ENCODE peak calls at places on chromosomes 2 and 18, in five cellular contexts. I is transverse colon; M is Jurkat, Clone E6-1; R is BJ; Z is fibroblast of lung. D is an unnamed sample.

GRCh38 chr2:234954551-234954992 is 2.8 kb downstream of the SH3BP4 start:
- DNase-seq in M (no peak), Z (no peak), I (no peak), R (no peak), D (peak; percentile 34)

GRCh38 chr18:50126466-50126865 is 68.5 kb downstream of the MYO5B start:
- DNase-seq in I (no peak), Z (no peak), R (no peak), M (no peak), D (no peak)

GRCh38 chr2:18771212-18771611 is 181.8 kb upstream of the NT5C1B start:
- DNase-seq in R (no peak), Z (no peak), M (no peak), I (no peak), D (no peak)

GRCh38 chr2:188734688-188735087 is 239.5 kb upstream of the COL3A1 start:
- DNase-seq in I (no peak), R (no peak), Z (peak; percentile 3), M (no peak), D (no peak)

GRCh38 chr2:70511986-70512729 is 41.5 kb downstream of the TGFA start:
- DNase-seq in R (no peak), M (no peak), I (peak; percentile 70), Z (no peak), D (no peak)

GRCh38 chr2:78061301-78061700 is 539.1 kb upstream of the LRRTM4 start:
- DNase-seq in I (no peak), Z (no peak), M (no peak), R (no peak), D (no peak)

GRCh38 chr2:129936334-129936934 is 43.0 kb upstream of the RAB6C start:
- DNase-seq in Z (peak; percentile 51), M (no peak), R (no peak), I (peak; percentile 52), D (no peak)

GRCh38 chr2:25618676-25619075 is 54.7 kb downstream of the DTNB start:
- DNase-seq in R (peak; percentile 33), M (no peak), I (no peak), Z (peak; percentile 51), D (peak; percentile 72)

GRCh38 chr2:239598732-239599090 is 197.9 kb upstream of the HDAC4 start:
- DNase-seq in I (no peak), R (no peak), M (no peak), Z (no peak), D (no peak)

GRCh38 chr2:105417789-105418475 is 19.1 kb upstream of the FHL2 start:
- DNase-seq in I (no peak), Z (peak; percentile 63), M (no peak), R (no peak), D (peak; percentile 46)

GRCh38 chr2:7427293-7428060 is 510.3 kb downstream of the RNF144A start:
- DNase-seq in Z (peak; percentile 72), M (peak; percentile 48), I (no peak), R (no peak), D (peak; percentile 76)

GRCh38 chr2:127025357-127026062 is 81.4 kb downstream of the BIN1 start:
- DNase-seq in R (peak; percentile 44), Z (peak; percentile 83), I (peak; percentile 78), M (peak; percentile 75), D (peak; percentile 87)

GRCh38 chr2:38375711-38376345 is 1.2 kb downstream of the ATL2 start:
- DNase-seq in R (no peak), I (no peak), M (no peak), Z (peak; percentile 47), D (no peak)

GRCh38 chr2:113080134-113080533 is 12.4 kb downstream of the IL1F10 start:
- DNase-seq in Z (peak; percentile 20), R (no peak), I (peak; percentile 11), M (no peak), D (peak; percentile 51)

GRCh38 chr2:130344578-130344977 is 1.9 kb downstream of the IMP4 start:
- DNase-seq in I (no peak), R (no peak), Z (no peak), M (no peak), D (no peak)

GRCh38 chr18:56835331-56835730 is 184.2 kb downstream of the WDR7 start:
- DNase-seq in I (no peak), M (no peak), Z (no peak), R (no peak), D (peak; percentile 14)

GRCh38 chr2:20562540-20563225 is 88.2 kb downstream of the HS1BP3 start:
- DNase-seq in M (no peak), R (no peak), Z (no peak), I (no peak), D (no peak)

GRCh38 chr18:58076052-58076451 is 32.0 kb downstream of the NEDD4L start:
- DNase-seq in I (no peak), Z (peak; percentile 32), R (no peak), M (no peak), D (no peak)

GRCh38 chr2:57936216-57936615 is 110.4 kb upstream of the VRK2 start:
- DNase-seq in Z (peak; percentile 3), I (no peak), M (no peak), R (peak; percentile 8), D (peak; percentile 24)

GRCh38 chr18:58351776-58352175 is 277.1 kb downstream of the ALPK2 start:
- DNase-seq in I (no peak), M (no peak), Z (no peak), R (no peak), D (no peak)

GRCh38 chr2:143607446-143608110 is 478.4 kb downstream of the ARHGAP15 start:
- DNase-seq in M (no peak), I (no peak), Z (peak; percentile 31), R (no peak), D (peak; percentile 37)

DNA sequence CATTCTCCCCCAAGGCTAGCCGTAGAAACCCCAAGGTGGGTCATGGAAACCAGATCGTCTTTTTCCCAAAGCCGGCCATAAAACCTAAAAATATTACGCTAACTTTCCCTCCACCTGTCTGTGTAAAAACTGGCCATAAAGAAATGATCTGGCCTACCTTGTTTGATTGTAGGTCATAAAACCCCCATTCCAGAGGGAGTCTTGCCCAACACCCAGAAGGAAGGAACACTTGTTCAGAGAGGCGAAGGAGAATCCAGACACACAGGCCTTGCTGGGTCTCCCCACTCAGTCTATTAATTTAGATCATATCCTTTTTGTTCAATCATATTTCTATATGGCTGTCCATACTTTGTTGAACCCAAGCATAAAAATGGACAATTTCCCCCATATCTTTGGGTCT is 344.7 kb downstream of the HRH4 start:
- DNase-seq in Z (no peak), I (peak; percentile 46), R (no peak), M (no peak), D (no peak)
- H3K4me3 ChIP-seq in Z (no peak overlapping the region), I (no peak overlapping the region), R (no peak overlapping the region), M (no peak overlapping the region), D (no peak overlapping the region)

DNA sequence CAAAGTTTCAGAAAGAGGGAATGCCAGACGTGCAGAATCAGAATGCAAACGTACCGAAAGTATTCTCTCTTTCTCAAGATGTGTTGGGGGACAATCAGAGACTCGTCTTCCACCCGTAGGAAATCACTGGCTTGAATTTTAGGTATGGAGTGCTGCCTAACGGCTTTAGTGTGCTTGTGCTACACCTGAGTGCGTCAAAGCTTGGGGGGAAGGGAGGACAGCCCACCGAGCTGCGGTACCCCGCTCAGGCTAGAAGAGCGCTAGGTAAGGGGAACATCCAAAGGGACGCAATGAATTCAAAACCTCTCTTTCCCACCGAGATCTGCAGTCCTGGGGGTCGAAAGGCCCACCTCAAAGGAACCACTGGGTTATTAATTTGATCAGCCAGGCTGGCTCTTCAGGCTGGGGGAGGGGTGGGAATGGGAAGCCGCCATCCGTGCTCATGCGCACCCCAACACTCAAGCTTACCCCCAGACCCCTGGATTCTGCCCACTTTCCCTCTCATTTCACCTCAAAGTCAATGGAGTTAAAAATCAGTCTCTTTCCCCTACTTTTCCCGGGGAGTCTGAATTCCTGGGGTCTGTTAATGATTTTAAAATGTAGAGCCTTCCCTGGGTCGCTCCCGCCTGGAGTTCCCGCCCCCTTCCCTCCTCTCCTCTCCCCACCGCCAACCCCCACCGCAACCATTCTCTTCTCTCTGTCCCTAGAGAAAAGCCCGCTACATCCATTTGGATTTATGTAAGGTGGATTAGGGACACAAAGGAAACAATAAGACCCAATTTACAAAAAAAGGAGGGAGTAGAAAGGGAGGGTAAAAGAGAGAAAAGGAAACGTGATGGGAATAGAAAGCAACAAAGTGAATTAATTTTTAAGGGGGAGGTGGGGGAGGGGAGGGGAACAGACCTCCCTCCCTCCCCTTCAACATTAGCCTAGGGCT is 2.5 kb downstream of the EPHA4 start:
- DNase-seq in R (no peak), M (no peak), I (no peak), Z (no peak), D (no peak)
- H3K4me3 ChIP-seq in R (peak overlapping the region; percentile 57), M (no peak overlapping the region), I (peak overlapping the region; percentile 76), Z (peak overlapping the region; percentile 90), D (peak overlapping the region; percentile 87)

DNA sequence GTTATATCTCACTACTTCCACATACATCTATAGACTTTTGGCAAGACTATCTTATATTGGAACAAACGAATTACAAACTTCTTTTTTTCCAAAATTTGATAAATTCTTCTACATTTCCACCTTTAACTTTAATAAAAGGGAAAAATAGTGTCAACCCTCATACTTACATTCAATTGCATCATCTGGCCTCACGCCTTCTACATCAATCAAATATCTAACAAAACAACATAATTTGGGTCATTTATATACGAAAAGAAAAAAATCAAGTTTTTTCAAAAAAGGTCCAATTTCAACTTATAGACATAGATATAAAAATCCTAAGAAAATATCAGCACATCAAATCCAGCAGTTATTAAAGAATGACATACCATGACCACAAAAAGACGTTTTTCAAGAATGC is 12.9 kb downstream of the DUSP11 start:
- DNase-seq in Z (no peak), R (no peak), I (no peak), M (no peak), D (no peak)
- H3K4me3 ChIP-seq in Z (no peak overlapping the region), R (no peak overlapping the region), I (no peak overlapping the region), M (no peak overlapping the region), D (no peak overlapping the region)

GRCh38 chr2:146561996-146562395 is 1282.8 kb upstream of the ACVR2A start:
- DNase-seq in I (no peak), R (no peak), M (no peak), Z (no peak), D (no peak)
- H3K4me3 ChIP-seq in I (no peak overlapping the region), R (no peak overlapping the region), M (no peak overlapping the region), Z (no peak overlapping the region), D (no peak overlapping the region)

GRCh38 chr18:26545335-26545734 is 3.0 kb downstream of the KCTD1 start:
- DNase-seq in R (no peak), I (no peak), M (no peak), Z (no peak), D (no peak)
- H3K4me3 ChIP-seq in R (no peak overlapping the region), I (no peak overlapping the region), M (no peak overlapping the region), Z (no peak overlapping the region), D (no peak overlapping the region)

GRCh38 chr18:77102246-77103040 is 30.1 kb downstream of the MBP start:
- DNase-seq in I (no peak), R (peak; percentile 69), Z (peak; percentile 92), M (peak; percentile 72), D (peak; percentile 79)
- H3K4me3 ChIP-seq in I (no peak overlapping the region), R (no peak overlapping the region), Z (peak overlapping the region; percentile 1), M (peak overlapping the region; percentile 13), D (peak overlapping the region; percentile 22)

D was measured in foreskin fibroblast.